ENCODE peak calls at places on chromosome 20, in seven cellular contexts. K is EL; Q is ovary; G is activated naive CD4-positive, alpha-beta T cell treated with anti-CD3 and anti-CD28 coated beads, Interleukin-2, amount 10 ng/mL, durations not matched to agents 7 days and 5 days; C is psoas muscle; R is skeletal muscle cell; J is A549. U is an unnamed sample.

GRCh38 chr20:49318091-49318429 is 40.2 kb upstream of the ZNFX1 start:
- DNase-seq in K (no peak), G (no peak), Q (no peak), J (no peak), R (no peak), C (no peak), U (no peak)

GRCh38 chr20:50845566-50846211 is 50.8 kb downstream of the BCAS4 start:
- DNase-seq in G (no peak), R (no peak), J (no peak), K (no peak), Q (no peak), C (no peak), U (no peak)

GRCh38 chr20:25643735-25644134 is 19.9 kb upstream of the NANP start:
- DNase-seq in R (no peak), Q (no peak), G (no peak), K (no peak), C (no peak), J (no peak), U (no peak)

GRCh38 chr20:46013826-46014516 is 5.3 kb downstream of the MMP9 start:
- DNase-seq in G (peak; percentile 75), C (no peak), Q (peak; percentile 41), K (peak; percentile 44), R (no peak), J (peak; percentile 81), U (no peak)

GRCh38 chr20:51958636-51959542 is 156.6 kb upstream of the SALL4 start:
- DNase-seq in Q (no peak), J (no peak), R (no peak), G (no peak), K (no peak), C (no peak), U (no peak)

GRCh38 chr20:57025261-57025660 is 241.2 kb downstream of the BMP7 start:
- DNase-seq in Q (no peak), R (no peak), J (no peak), C (no peak), G (no peak), K (no peak), U (no peak)

GRCh38 chr20:62050166-62051120 is 15.2 kb downstream of the TAF4 start:
- DNase-seq in J (no peak), G (no peak), C (no peak), K (no peak), Q (peak; percentile 18), R (no peak), U (no peak)

GRCh38 chr20:34876161-34877001 is at the start of gene ACSS2:
- DNase-seq in G (peak; percentile 100), J (peak; percentile 98), C (peak; percentile 99), R (peak; percentile 97), Q (peak; percentile 99), K (peak; percentile 98), U (peak; percentile 100)

GRCh38 chr20:32567384-32568178 is 17.6 kb downstream of the NOL4L start:
- DNase-seq in C (no peak), G (no peak), J (no peak), K (no peak), Q (no peak), R (no peak), U (no peak)

GRCh38 chr20:32112862-32113261 is 3.3 kb downstream of the TM9SF4 start:
- DNase-seq in R (no peak), J (no peak), G (no peak), K (no peak), Q (no peak), C (no peak), U (peak; percentile 46)

GRCh38 chr20:50415516-50416268 is 94.5 kb upstream of the PTPN1 start:
- DNase-seq in Q (peak; percentile 99), C (peak; percentile 100), G (no peak), K (peak; percentile 86), J (peak; percentile 87), R (peak; percentile 97), U (peak; percentile 100)

GRCh38 chr20:5465281-5465680 is 148.5 kb upstream of the PROKR2 start:
- DNase-seq in Q (no peak), J (no peak), C (no peak), R (no peak), G (no peak), K (no peak), U (no peak)

GRCh38 chr20:30593572-30593971 is 663.9 kb upstream of the DEFB115 start:
- DNase-seq in J (no peak), K (no peak), R (no peak), Q (no peak), C (no peak), G (no peak), U (no peak)

GRCh38 chr20:36461600-36462439 is 79.5 kb upstream of the MYL9 start:
- DNase-seq in K (peak; percentile 62), G (peak; percentile 64), C (peak; percentile 87), Q (peak; percentile 75), J (peak; percentile 48), R (no peak), U (peak; percentile 71)

GRCh38 chr20:51021067-51022025 is 1.6 kb downstream of the KCNG1 start:
- DNase-seq in C (no peak), J (no peak), Q (no peak), R (no peak), G (no peak), K (peak; percentile 49), U (no peak)

GRCh38 chr20:1618954-1619550 is 757 bp downstream of the SIRPB1 start:
- DNase-seq in Q (no peak), C (no peak), R (no peak), G (no peak), J (no peak), K (no peak), U (no peak)

GRCh38 chr20:45589725-45590124 is 10.6 kb upstream of the WFDC8 start:
- DNase-seq in Q (no peak), G (no peak), C (no peak), J (no peak), R (no peak), K (no peak), U (no peak)

GRCh38 chr20:5918856-5919633 is 31.3 kb downstream of the TRMT6 start:
- DNase-seq in C (no peak), K (peak; percentile 65), Q (no peak), G (peak; percentile 26), R (no peak), J (peak; percentile 56), U (no peak)

GRCh38 chr20:17896247-17896723 is 72.3 kb downstream of the SNX5 start:
- DNase-seq in G (no peak), J (no peak), K (peak; percentile 17), R (no peak), Q (no peak), C (no peak), U (no peak)

GRCh38 chr20:49747707-49748524 is 34.2 kb upstream of the B4GALT5 start:
- DNase-seq in C (peak; percentile 97), J (peak; percentile 66), G (no peak), K (peak; percentile 17), R (peak; percentile 49), Q (peak; percentile 94), U (peak; percentile 96)

GRCh38 chr20:9919271-9920014 is 80.6 kb upstream of the PAK5 start:
- DNase-seq in C (no peak), Q (no peak), K (no peak), J (no peak), R (no peak), G (no peak), U (no peak)

GRCh38 chr20:11454966-11455799 is 462.5 kb upstream of the BTBD3 start:
- DNase-seq in K (peak; percentile 89), C (no peak), G (no peak), Q (no peak), J (peak; percentile 91), R (no peak), U (no peak)

GRCh38 chr20:47801759-47802158 is 16.5 kb upstream of the SULF2 start:
- DNase-seq in Q (no peak), K (no peak), G (no peak), J (no peak), R (no peak), C (no peak), U (no peak)

GRCh38 chr20:45373353-45374100 is 4.6 kb downstream of the TP53TG5 start:
- DNase-seq in C (peak; percentile 95), G (peak; percentile 90), Q (peak; percentile 87), R (no peak), J (peak; percentile 84), K (peak; percentile 85), U (peak; percentile 89)

GRCh38 chr20:621115-621756 is 11.1 kb upstream of the TCF15 start:
- DNase-seq in C (no peak), J (no peak), K (peak; percentile 56), G (no peak), Q (no peak), R (no peak), U (no peak)

GRCh38 chr20:34199183-34199582 is 42.0 kb upstream of the ASIP start:
- DNase-seq in K (no peak), Q (no peak), J (no peak), G (no peak), R (no peak), C (no peak), U (no peak)

GRCh38 chr20:62621251-62622110 is 20.8 kb upstream of the SLCO4A1 start:
- DNase-seq in K (no peak), Q (peak; percentile 31), J (no peak), C (peak; percentile 52), R (no peak), G (no peak), U (no peak)

GRCh38 chr20:48656661-48657211 is 171.1 kb downstream of the PREX1 start:
- DNase-seq in J (peak; percentile 61), K (no peak), R (no peak), C (no peak), G (no peak), Q (no peak), U (no peak)

GRCh38 chr20:62571667-62572344 is 70.5 kb upstream of the SLCO4A1 start:
- DNase-seq in C (peak; percentile 72), J (peak; percentile 46), K (no peak), Q (no peak), G (peak; percentile 27), R (no peak), U (no peak)

GRCh38 chr20:64112691-64113443 is 5.5 kb upstream of the NPBWR2 start:
- DNase-seq in Q (no peak), G (peak; percentile 14), J (no peak), C (peak; percentile 35), R (no peak), K (no peak), U (peak; percentile 37)

GRCh38 chr20:37327748-37328147 is 18.2 kb upstream of the SRC start:
- DNase-seq in G (no peak), C (peak; percentile 79), J (no peak), K (peak; percentile 60), R (peak; percentile 73), Q (peak; percentile 87), U (no peak)

GRCh38 chr20:14543040-14543439 is 205.6 kb upstream of the FLRT3 start:
- DNase-seq in Q (no peak), G (no peak), J (no peak), K (no peak), R (peak; percentile 13), C (no peak), U (no peak)

GRCh38 chr20:31861346-31862156 is 8.8 kb downstream of the DUSP15 start:
- DNase-seq in K (peak; percentile 44), G (peak; percentile 77), J (peak; percentile 75), C (peak; percentile 76), Q (peak; percentile 70), R (no peak), U (peak; percentile 66)

GRCh38 chr20:646868-647233 is 6.1 kb downstream of the SRXN1 start:
- DNase-seq in G (no peak), C (no peak), K (no peak), R (no peak), Q (no peak), J (no peak), U (no peak)

GRCh38 chr20:24746351-24746685 is 202.8 kb upstream of the CST7 start:
- DNase-seq in R (no peak), G (no peak), Q (no peak), C (no peak), J (peak; percentile 90), K (no peak), U (no peak)

GRCh38 chr20:34709836-34710567 is 5.9 kb downstream of the TP53INP2 start:
- DNase-seq in G (no peak), Q (peak; percentile 69), J (no peak), C (peak; percentile 85), R (no peak), K (peak; percentile 79), U (no peak)

GRCh38 chr20:21702553-21703467 is 2.7 kb upstream of the PAX1 start:
- DNase-seq in J (peak; percentile 65), G (peak; percentile 52), K (peak; percentile 8), R (no peak), C (peak; percentile 77), Q (peak; percentile 23), U (peak; percentile 42)

GRCh38 chr20:40276291-40276690 is 412.7 kb downstream of the MAFB start:
- DNase-seq in J (no peak), R (no peak), C (peak; percentile 75), Q (no peak), G (no peak), K (no peak), U (no peak)

U was measured in adrenal gland.